ENCODE peak calls at places on chromosomes 3 and 15, in four cellular contexts. O, C, G and B are unnamed samples.

GRCh38 chr3:42094128-42094527 is 3.0 kb downstream of the TRAK1 start:
- DNase-seq in G (no peak), C (no peak), O (no peak), B (no peak)

GRCh38 chr3:157119369-157119951 is 40.5 kb downstream of the CCNL1 start:
- DNase-seq in C (no peak), G (no peak), O (no peak), B (no peak)

GRCh38 chr3:130814691-130815472 is 68.3 kb upstream of the PIK3R4 start:
- DNase-seq in C (no peak), O (no peak), G (no peak), B (no peak)

GRCh38 chr3:64824281-64824980 is 136.6 kb upstream of the ADAMTS9 start:
- DNase-seq in C (no peak), O (peak; percentile 4), G (no peak), B (no peak)

GRCh38 chr3:172709776-172710708 is 825 bp downstream of the NCEH1 start:
- DNase-seq in G (no peak), O (peak; percentile 57), C (no peak), B (peak; percentile 54)

GRCh38 chr15:68285243-68285980 is 7.9 kb downstream of the FEM1B start:
- DNase-seq in G (no peak), C (no peak), O (no peak), B (no peak)

GRCh38 chr3:186519021-186519658 is 25.0 kb downstream of the CRYGS start:
- DNase-seq in G (peak; percentile 80), C (peak; percentile 82), O (no peak), B (no peak)

GRCh38 chr3:13518516-13519351 is 30.2 kb upstream of the FBLN2 start:
- DNase-seq in G (no peak), C (no peak), O (peak; percentile 77), B (no peak)

GRCh38 chr3:100947119-100947518 is 46.1 kb downstream of the ABI3BP start:
- DNase-seq in G (no peak), O (peak; percentile 25), C (no peak), B (no peak)

GRCh38 chr3:171838218-171838720 is 4.9 kb upstream of the TMEM212 start:
- DNase-seq in C (no peak), G (no peak), O (peak; percentile 86), B (no peak)

GRCh38 chr3:32643816-32644215 is 41.2 kb upstream of the CNOT10 start:
- DNase-seq in G (no peak), C (no peak), O (no peak), B (no peak)

GRCh38 chr3:158330820-158331219 is 220.9 kb downstream of the RSRC1 start:
- DNase-seq in O (peak; percentile 5), G (no peak), C (no peak), B (no peak)